ENCODE peak calls at places on chromosomes 12 and 14, in ten cellular contexts. One of them, this sample, is unnamed. For H3K9me3, the result is how much of the 10 kb centered on the place peaks cover.

GRCh38 chr12:50708619-50709018 is 55.3 kb upstream of the ATF1 start:
- DNase-seq in T-helper 17 cell: no peak
- DNase-seq in cardiac muscle cell: no peak
- DNase-seq in mesenchymal stem cell: no peak
- DNase-seq in heart left ventricle: no peak
- DNase-seq in body of pancreas: no peak
- DNase-seq in fibroblast of lung: no peak
- DNase-seq in A673: no peak
- DNase-seq in CD4-positive, CD25-positive, alpha-beta regulatory T cell: no peak
- DNase-seq in Karpas-422: no peak
- DNase-seq in this sample: no peak

GRCh38 chr14:28772613-28773012 is 6.0 kb downstream of the FOXG1 start:
- DNase-seq in cardiac muscle cell: no peak
- DNase-seq in Karpas-422: no peak
- DNase-seq in mesenchymal stem cell: no peak
- DNase-seq in body of pancreas: no peak
- DNase-seq in CD4-positive, CD25-positive, alpha-beta regulatory T cell: no peak
- DNase-seq in fibroblast of lung: no peak
- DNase-seq in T-helper 17 cell: no peak
- DNase-seq in A673: no peak
- DNase-seq in heart left ventricle: no peak
- DNase-seq in this sample: no peak

GRCh38 chr12:67426067-67426466 is 156.9 kb downstream of the CAND1 start:
- DNase-seq in CD4-positive, CD25-positive, alpha-beta regulatory T cell: no peak
- DNase-seq in heart left ventricle: no peak
- DNase-seq in Karpas-422: no peak
- DNase-seq in cardiac muscle cell: peak
- DNase-seq in A673: peak
- DNase-seq in body of pancreas: peak
- DNase-seq in fibroblast of lung: peak
- DNase-seq in T-helper 17 cell: no peak
- DNase-seq in mesenchymal stem cell: peak
- DNase-seq in this sample: no peak

GRCh38 chr12:84656705-84657104 is 255.9 kb downstream of the SLC6A15 start:
- DNase-seq in A673: no peak
- DNase-seq in CD4-positive, CD25-positive, alpha-beta regulatory T cell: no peak
- DNase-seq in body of pancreas: no peak
- DNase-seq in cardiac muscle cell: no peak
- DNase-seq in T-helper 17 cell: no peak
- DNase-seq in mesenchymal stem cell: no peak
- DNase-seq in heart left ventricle: no peak
- DNase-seq in Karpas-422: no peak
- DNase-seq in fibroblast of lung: no peak
- DNase-seq in this sample: no peak

GRCh38 chr12:95733156-95733825 is 57.3 kb downstream of the NTN4 start:
- DNase-seq in fibroblast of lung: peak
- DNase-seq in CD4-positive, CD25-positive, alpha-beta regulatory T cell: no peak
- DNase-seq in body of pancreas: peak
- DNase-seq in Karpas-422: no peak
- DNase-seq in T-helper 17 cell: no peak
- DNase-seq in cardiac muscle cell: peak
- DNase-seq in heart left ventricle: no peak
- DNase-seq in A673: peak
- DNase-seq in mesenchymal stem cell: peak
- DNase-seq in this sample: no peak

GRCh38 chr14:104801284-104802119 is 601 bp downstream of the ZBTB42 start:
- DNase-seq in heart left ventricle: peak
- DNase-seq in body of pancreas: peak
- DNase-seq in fibroblast of lung: no peak
- DNase-seq in mesenchymal stem cell: no peak
- DNase-seq in T-helper 17 cell: no peak
- DNase-seq in cardiac muscle cell: no peak
- DNase-seq in A673: no peak
- DNase-seq in Karpas-422: no peak
- DNase-seq in CD4-positive, CD25-positive, alpha-beta regulatory T cell: no peak
- DNase-seq in this sample: no peak

GRCh38 chr14:83779266-83779665 is 1750.7 kb upstream of the FLRT2 start:
- DNase-seq in Karpas-422: no peak
- DNase-seq in CD4-positive, CD25-positive, alpha-beta regulatory T cell: no peak
- DNase-seq in mesenchymal stem cell: peak
- DNase-seq in A673: no peak
- DNase-seq in heart left ventricle: no peak
- DNase-seq in body of pancreas: no peak
- DNase-seq in fibroblast of lung: peak
- DNase-seq in T-helper 17 cell: no peak
- DNase-seq in cardiac muscle cell: peak
- DNase-seq in this sample: no peak

GRCh38 chr14:22939684-22940083 is 10.5 kb upstream of the PRMT5 start:
- DNase-seq in T-helper 17 cell: no peak
- DNase-seq in Karpas-422: no peak
- DNase-seq in CD4-positive, CD25-positive, alpha-beta regulatory T cell: no peak
- DNase-seq in mesenchymal stem cell: peak
- DNase-seq in fibroblast of lung: peak
- DNase-seq in cardiac muscle cell: no peak
- DNase-seq in body of pancreas: no peak
- DNase-seq in A673: no peak
- DNase-seq in heart left ventricle: no peak
- DNase-seq in this sample: no peak

GRCh38 chr12:52342781-52343490 is 21.7 kb upstream of the KRT83 start:
- DNase-seq in cardiac muscle cell: no peak
- DNase-seq in CD4-positive, CD25-positive, alpha-beta regulatory T cell: no peak
- DNase-seq in heart left ventricle: no peak
- DNase-seq in body of pancreas: no peak
- DNase-seq in fibroblast of lung: no peak
- DNase-seq in mesenchymal stem cell: no peak
- DNase-seq in T-helper 17 cell: no peak
- DNase-seq in A673: no peak
- DNase-seq in Karpas-422: no peak
- DNase-seq in this sample: no peak

GRCh38 chr12:50062733-50063452 is 5.5 kb downstream of the ASIC1 start:
- DNase-seq in A673: no peak
- DNase-seq in fibroblast of lung: no peak
- DNase-seq in cardiac muscle cell: no peak
- DNase-seq in heart left ventricle: no peak
- DNase-seq in Karpas-422: no peak
- DNase-seq in CD4-positive, CD25-positive, alpha-beta regulatory T cell: no peak
- DNase-seq in T-helper 17 cell: no peak
- DNase-seq in body of pancreas: no peak
- DNase-seq in mesenchymal stem cell: no peak
- DNase-seq in this sample: no peak

GRCh38 chr12:120711411-120711810 is 1.2 kb downstream of the UNC119B start:
- DNase-seq in mesenchymal stem cell: no peak
- DNase-seq in A673: no peak
- DNase-seq in CD4-positive, CD25-positive, alpha-beta regulatory T cell: no peak
- DNase-seq in fibroblast of lung: no peak
- DNase-seq in body of pancreas: no peak
- DNase-seq in T-helper 17 cell: no peak
- DNase-seq in cardiac muscle cell: no peak
- DNase-seq in heart left ventricle: no peak
- DNase-seq in Karpas-422: no peak
- DNase-seq in this sample: no peak

GRCh38 chr12:84676787-84677186 is 235.8 kb downstream of the SLC6A15 start:
- DNase-seq in heart left ventricle: no peak
- DNase-seq in A673: no peak
- DNase-seq in body of pancreas: no peak
- DNase-seq in cardiac muscle cell: no peak
- DNase-seq in T-helper 17 cell: no peak
- DNase-seq in CD4-positive, CD25-positive, alpha-beta regulatory T cell: no peak
- DNase-seq in mesenchymal stem cell: no peak
- DNase-seq in fibroblast of lung: no peak
- DNase-seq in Karpas-422: no peak
- DNase-seq in this sample: no peak

GRCh38 chr14:75803768-75804167 is 142.7 kb downstream of the TTLL5 start:
- DNase-seq in Karpas-422: no peak
- DNase-seq in A673: no peak
- DNase-seq in fibroblast of lung: no peak
- DNase-seq in mesenchymal stem cell: no peak
- DNase-seq in CD4-positive, CD25-positive, alpha-beta regulatory T cell: no peak
- DNase-seq in body of pancreas: no peak
- DNase-seq in T-helper 17 cell: no peak
- DNase-seq in heart left ventricle: no peak
- DNase-seq in cardiac muscle cell: peak
- DNase-seq in this sample: no peak

GRCh38 chr14:104805326-104805678 is 4.4 kb downstream of the ZBTB42 start:
- DNase-seq in body of pancreas: peak
- DNase-seq in Karpas-422: no peak
- DNase-seq in T-helper 17 cell: no peak
- DNase-seq in A673: peak
- DNase-seq in fibroblast of lung: peak
- DNase-seq in cardiac muscle cell: peak
- DNase-seq in CD4-positive, CD25-positive, alpha-beta regulatory T cell: no peak
- DNase-seq in mesenchymal stem cell: peak
- DNase-seq in heart left ventricle: peak
- DNase-seq in this sample: no peak

GRCh38 chr14:50954811-50955372 is 10.6 kb upstream of the PYGL start:
- DNase-seq in mesenchymal stem cell: peak
- DNase-seq in Karpas-422: peak
- DNase-seq in A673: peak
- DNase-seq in heart left ventricle: no peak
- DNase-seq in CD4-positive, CD25-positive, alpha-beta regulatory T cell: no peak
- DNase-seq in fibroblast of lung: peak
- DNase-seq in body of pancreas: no peak
- DNase-seq in cardiac muscle cell: peak
- DNase-seq in T-helper 17 cell: no peak
- DNase-seq in this sample: no peak

GRCh38 chr14:64722842-64723447 is 18.7 kb downstream of the PLEKHG3 start:
- DNase-seq in CD4-positive, CD25-positive, alpha-beta regulatory T cell: peak
- DNase-seq in heart left ventricle: no peak
- DNase-seq in fibroblast of lung: no peak
- DNase-seq in mesenchymal stem cell: no peak
- DNase-seq in A673: no peak
- DNase-seq in Karpas-422: no peak
- DNase-seq in cardiac muscle cell: no peak
- DNase-seq in T-helper 17 cell: no peak
- DNase-seq in body of pancreas: no peak
- DNase-seq in this sample: no peak
- H3K9me3 ChIP-seq in CD4-positive, CD25-positive, alpha-beta regulatory T cell: under half
- H3K9me3 ChIP-seq in heart left ventricle: under half
- H3K9me3 ChIP-seq in fibroblast of lung: under half
- H3K9me3 ChIP-seq in mesenchymal stem cell: under half
- H3K9me3 ChIP-seq in A673: under half
- H3K9me3 ChIP-seq in Karpas-422: under half
- H3K9me3 ChIP-seq in cardiac muscle cell: under half
- H3K9me3 ChIP-seq in T-helper 17 cell: under half
- H3K9me3 ChIP-seq in body of pancreas: under half
- H3K9me3 ChIP-seq in this sample: under half

DNA sequence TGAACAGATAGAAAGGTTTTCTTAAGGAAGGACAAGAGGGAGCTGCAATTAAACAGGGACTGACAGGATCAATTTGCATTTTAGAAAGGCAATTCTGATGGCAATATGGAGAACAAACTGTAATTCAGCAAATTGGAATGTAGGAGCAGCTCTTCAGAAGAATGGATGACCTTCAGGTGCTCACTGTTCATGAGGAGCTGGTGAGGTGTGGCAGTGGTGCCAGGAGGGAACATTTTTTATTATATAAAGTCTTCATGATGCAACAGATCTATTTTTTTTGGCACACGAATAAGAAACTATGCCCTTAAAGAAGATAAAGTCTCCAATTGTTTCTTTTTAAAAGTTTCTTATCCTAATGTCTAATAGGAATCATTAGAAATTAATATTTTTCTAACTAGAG is 151.7 kb downstream of the SLC38A4 start:
- DNase-seq in fibroblast of lung: no peak
- DNase-seq in CD4-positive, CD25-positive, alpha-beta regulatory T cell: no peak
- DNase-seq in A673: no peak
- DNase-seq in cardiac muscle cell: no peak
- DNase-seq in body of pancreas: no peak
- DNase-seq in mesenchymal stem cell: no peak
- DNase-seq in heart left ventricle: no peak
- DNase-seq in T-helper 17 cell: no peak
- DNase-seq in Karpas-422: no peak
- DNase-seq in this sample: no peak
- H3K9me3 ChIP-seq in fibroblast of lung: under half
- H3K9me3 ChIP-seq in CD4-positive, CD25-positive, alpha-beta regulatory T cell: under half
- H3K9me3 ChIP-seq in A673: under half
- H3K9me3 ChIP-seq in cardiac muscle cell: under half
- H3K9me3 ChIP-seq in body of pancreas: under half
- H3K9me3 ChIP-seq in mesenchymal stem cell: under half
- H3K9me3 ChIP-seq in heart left ventricle: under half
- H3K9me3 ChIP-seq in T-helper 17 cell: under half
- H3K9me3 ChIP-seq in Karpas-422: under half
- H3K9me3 ChIP-seq in this sample: under half

DNA sequence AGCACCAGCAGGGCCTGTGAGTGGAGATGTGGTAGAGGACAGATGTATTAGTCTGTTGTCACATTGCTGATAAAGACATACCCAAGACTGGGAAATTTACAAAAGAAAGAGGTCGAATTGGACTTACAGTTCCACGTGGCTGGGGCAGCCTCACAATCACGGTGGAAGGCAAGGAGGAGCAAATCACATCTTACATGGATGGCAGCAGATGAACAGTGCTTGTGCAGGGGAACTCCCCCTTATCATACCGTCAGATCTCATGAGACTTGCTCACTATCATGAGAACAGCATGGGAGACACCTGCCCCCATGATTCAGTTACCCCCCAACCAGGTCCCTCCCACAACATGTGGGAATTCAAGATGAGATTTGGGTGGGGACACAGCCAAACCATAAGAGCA is 361.9 kb downstream of the VRK1 start:
- DNase-seq in body of pancreas: no peak
- DNase-seq in Karpas-422: no peak
- DNase-seq in cardiac muscle cell: no peak
- DNase-seq in T-helper 17 cell: no peak
- DNase-seq in A673: no peak
- DNase-seq in fibroblast of lung: no peak
- DNase-seq in heart left ventricle: no peak
- DNase-seq in CD4-positive, CD25-positive, alpha-beta regulatory T cell: no peak
- DNase-seq in mesenchymal stem cell: no peak
- DNase-seq in this sample: no peak
- H3K9me3 ChIP-seq in body of pancreas: under half
- H3K9me3 ChIP-seq in Karpas-422: under half
- H3K9me3 ChIP-seq in cardiac muscle cell: under half
- H3K9me3 ChIP-seq in T-helper 17 cell: under half
- H3K9me3 ChIP-seq in A673: under half
- H3K9me3 ChIP-seq in fibroblast of lung: under half
- H3K9me3 ChIP-seq in heart left ventricle: under half
- H3K9me3 ChIP-seq in CD4-positive, CD25-positive, alpha-beta regulatory T cell: under half
- H3K9me3 ChIP-seq in mesenchymal stem cell: under half
- H3K9me3 ChIP-seq in this sample: under half

DNA sequence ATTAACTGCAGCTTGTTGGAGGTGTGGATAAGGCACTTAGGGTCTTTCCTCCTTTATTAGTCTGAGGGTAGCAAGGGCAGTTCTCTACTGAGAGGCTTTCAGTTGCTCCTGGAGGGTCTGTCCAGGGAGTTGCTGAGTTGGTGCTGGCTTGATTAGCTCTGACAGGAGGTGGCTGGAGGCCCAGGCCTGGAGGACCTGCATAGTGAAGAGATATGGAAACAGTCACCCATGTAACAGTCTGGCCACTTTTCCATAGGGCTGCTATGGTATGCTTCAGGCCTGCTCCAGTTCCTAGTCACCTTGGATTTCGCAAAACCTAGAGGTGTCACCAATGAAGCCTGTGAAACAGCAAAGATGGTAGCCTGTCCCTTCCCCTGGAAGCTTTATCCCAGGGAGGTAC is 143.3 kb upstream of the SLC38A2 start:
- DNase-seq in cardiac muscle cell: no peak
- DNase-seq in T-helper 17 cell: no peak
- DNase-seq in A673: no peak
- DNase-seq in body of pancreas: no peak
- DNase-seq in CD4-positive, CD25-positive, alpha-beta regulatory T cell: no peak
- DNase-seq in heart left ventricle: no peak
- DNase-seq in fibroblast of lung: no peak
- DNase-seq in mesenchymal stem cell: no peak
- DNase-seq in Karpas-422: no peak
- DNase-seq in this sample: no peak
- H3K9me3 ChIP-seq in cardiac muscle cell: under half
- H3K9me3 ChIP-seq in T-helper 17 cell: under half
- H3K9me3 ChIP-seq in A673: under half
- H3K9me3 ChIP-seq in body of pancreas: under half
- H3K9me3 ChIP-seq in CD4-positive, CD25-positive, alpha-beta regulatory T cell: under half
- H3K9me3 ChIP-seq in heart left ventricle: under half
- H3K9me3 ChIP-seq in fibroblast of lung: under half
- H3K9me3 ChIP-seq in mesenchymal stem cell: under half
- H3K9me3 ChIP-seq in Karpas-422: under half
- H3K9me3 ChIP-seq in this sample: under half

This sample was measured in left ventricle myocardium inferior.